ENCODE peak calls at places on chromosomes 1 and 21, in seven cellular contexts. M is A673; U is colonic mucosa; Z is CD8-positive, alpha-beta memory T cell; D is MM.1S; W is transverse colon; A is uterus. Y is an unnamed sample. For H3K36me3, the result is how much of the 10 kb centered on the place peaks cover.

GRCh38 chr1:113452921-113453770 is 62.8 kb downstream of the MAGI3 start:
- DNase-seq in M (peak), U (peak), Z (peak), D (peak), W (peak), A (no peak), Y (peak)

GRCh38 chr1:173405758-173406344 is 71.3 kb upstream of the PRDX6 start:
- DNase-seq in M (no peak), U (no peak), Z (no peak), D (no peak), W (no peak), A (no peak), Y (no peak)

GRCh38 chr1:38451541-38451993 is 405.0 kb upstream of the POU3F1 start:
- DNase-seq in M (peak), U (no peak), Z (no peak), D (no peak), W (no peak), A (no peak), Y (no peak)

GRCh38 chr1:210292276-210292851 is 36.3 kb upstream of the HHAT start:
- DNase-seq in M (no peak), U (peak), Z (no peak), D (peak), W (peak), A (peak), Y (peak)

GRCh38 chr21:29538115-29538514 is 239.4 kb downstream of the BACH1 start:
- DNase-seq in M (no peak), U (no peak), Z (no peak), D (no peak), W (no peak), A (no peak), Y (no peak)

GRCh38 chr1:30198805-30199403 is 524.5 kb downstream of the MATN1 start:
- DNase-seq in M (no peak), U (no peak), Z (no peak), D (no peak), W (no peak), A (no peak), Y (no peak)

GRCh38 chr1:34113362-34113761 is 51.7 kb downstream of the CSMD2 start:
- DNase-seq in M (no peak), U (no peak), Z (no peak), D (no peak), W (no peak), A (no peak), Y (no peak)

GRCh38 chr1:26306290-26307221 is at the start of gene UBXN11:
- DNase-seq in M (peak), U (peak), Z (peak), D (peak), W (peak), A (peak), Y (peak)

GRCh38 chr1:22868331-22868730 is 104.3 kb downstream of the LACTBL1 start:
- DNase-seq in M (no peak), U (no peak), Z (no peak), D (no peak), W (no peak), A (no peak), Y (no peak)

GRCh38 chr1:12636098-12636950 is 7.6 kb upstream of the AADACL4 start:
- DNase-seq in M (no peak), U (no peak), Z (no peak), D (no peak), W (no peak), A (peak), Y (no peak)

GRCh38 chr1:203189951-203190352 is 3.4 kb upstream of the CHI3L1 start:
- DNase-seq in M (no peak), U (no peak), Z (no peak), D (no peak), W (no peak), A (no peak), Y (no peak)

GRCh38 chr21:43956019-43956666 is 56.0 kb upstream of the TRAPPC10 start:
- DNase-seq in M (no peak), U (no peak), Z (no peak), D (no peak), W (no peak), A (no peak), Y (no peak)

GRCh38 chr1:111446967-111447892 is 1.8 kb downstream of the WDR77 start:
- DNase-seq in M (no peak), U (peak), Z (no peak), D (no peak), W (no peak), A (no peak), Y (peak)

GRCh38 chr21:36654796-36655325 is 44.1 kb upstream of the SIM2 start:
- DNase-seq in M (no peak), U (no peak), Z (no peak), D (no peak), W (no peak), A (no peak), Y (no peak)

GRCh38 chr1:38444311-38444710 is 397.7 kb upstream of the POU3F1 start:
- DNase-seq in M (no peak), U (no peak), Z (no peak), D (no peak), W (no peak), A (no peak), Y (no peak)

GRCh38 chr1:211741116-211741515 is 65.7 kb upstream of the NEK2 start:
- DNase-seq in M (no peak), U (no peak), Z (no peak), D (no peak), W (no peak), A (no peak), Y (peak)

GRCh38 chr1:160186246-160186645 is 4.1 kb upstream of the CASQ1 start:
- DNase-seq in M (no peak), U (no peak), Z (no peak), D (no peak), W (no peak), A (no peak), Y (no peak)

GRCh38 chr1:169103443-169103842 is 3.0 kb upstream of the ATP1B1 start:
- DNase-seq in M (no peak), U (peak), Z (no peak), D (no peak), W (peak), A (no peak), Y (peak)

GRCh38 chr1:21262282-21263051 is 27.8 kb downstream of the ECE1 start:
- DNase-seq in M (no peak), U (peak), Z (no peak), D (no peak), W (peak), A (peak), Y (peak)

GRCh38 chr1:5678759-5679158 is 313.5 kb downstream of the NPHP4 start:
- DNase-seq in M (no peak), U (no peak), Z (no peak), D (no peak), W (no peak), A (no peak), Y (no peak)

GRCh38 chr1:2313651-2314296 is 77.6 kb downstream of the MORN1 start:
- DNase-seq in M (no peak), U (no peak), Z (no peak), D (no peak), W (no peak), A (no peak), Y (no peak)

GRCh38 chr1:112673589-112674439 is 645 bp upstream of the MOV10 start:
- DNase-seq in M (peak), U (no peak), Z (peak), D (peak), W (no peak), A (no peak), Y (peak)

GRCh38 chr1:156865865-156866678 is 5.4 kb downstream of the NTRK1 start:
- DNase-seq in M (no peak), U (no peak), Z (no peak), D (no peak), W (no peak), A (no peak), Y (no peak)

GRCh38 chr1:9690440-9691107 is 39.0 kb downstream of the PIK3CD start:
- DNase-seq in M (no peak), U (no peak), Z (no peak), D (no peak), W (no peak), A (no peak), Y (no peak)
- H3K4me3 ChIP-seq in M (no peak), U (no peak), Z (peak), D (no peak), W (no peak), A (no peak), Y (no peak)

GRCh38 chr1:150963535-150964489 is 10.8 kb downstream of the CERS2 start:
- DNase-seq in M (no peak), U (no peak), Z (no peak), D (no peak), W (no peak), A (no peak), Y (no peak)
- H3K27ac ChIP-seq in M (no peak), U (no peak), Z (no peak), D (no peak), W (no peak), A (no peak), Y (no peak)

DNA sequence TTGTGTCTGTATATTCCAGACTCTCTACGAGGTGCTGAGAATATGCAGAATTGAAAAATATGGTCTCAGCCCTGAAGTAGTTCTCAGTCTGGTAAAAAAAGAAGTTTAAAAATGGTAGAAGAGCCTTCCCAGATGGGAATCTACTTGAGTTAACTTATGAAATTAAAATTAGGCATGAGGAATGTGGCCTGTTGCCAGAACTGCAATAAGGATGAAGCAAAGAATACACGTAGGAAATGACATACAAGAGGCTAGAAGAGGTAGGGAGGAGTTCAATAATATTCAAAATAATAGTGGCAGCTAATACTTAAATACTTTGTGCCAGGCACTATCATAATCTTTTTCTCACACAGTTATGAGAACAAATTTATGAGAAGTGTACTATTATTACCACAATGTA is 6.3 kb downstream of the ASPM start:
- DNase-seq in M (peak), U (no peak), Z (no peak), D (no peak), W (no peak), A (no peak), Y (no peak)
- H3K36me3 ChIP-seq in M (half or more), U (under half), Z (under half), D (under half), W (under half), A (under half), Y (under half)

GRCh38 chr1:239718997-239719628 is 332.7 kb downstream of the CHRM3 start:
- DNase-seq in M (no peak), U (no peak), Z (peak), D (no peak), W (no peak), A (no peak), Y (peak)
- H3K4me3 ChIP-seq in M (no peak), U (no peak), Z (peak), D (no peak), W (no peak), A (no peak), Y (no peak)